ENCODE peak calls at places on chromosomes 1 and 21, in seven cellular contexts. One of them, this sample, is unnamed. For H3K4me1, the result is how much of the 10 kb centered on the place peaks cover.

GRCh38 chr21:45845790-45846130 is 135.8 kb upstream of the COL6A1 start:
- DNase-seq in NT2/D1: no peak
- DNase-seq in right atrium auricular region: no peak
- DNase-seq in psoas muscle: no peak
- DNase-seq in naive thymus-derived CD4-positive, alpha-beta T cell: no peak
- DNase-seq in CD4-positive, alpha-beta memory T cell: no peak
- DNase-seq in DND-41: no peak
- DNase-seq in this sample: peak

GRCh38 chr1:29698033-29698432 is 461.7 kb downstream of the PTPRU start:
- DNase-seq in NT2/D1: peak
- DNase-seq in right atrium auricular region: no peak
- DNase-seq in psoas muscle: no peak
- DNase-seq in naive thymus-derived CD4-positive, alpha-beta T cell: no peak
- DNase-seq in CD4-positive, alpha-beta memory T cell: no peak
- DNase-seq in DND-41: peak
- DNase-seq in this sample: no peak

GRCh38 chr21:15682182-15682895 is 47.4 kb upstream of the USP25 start:
- DNase-seq in NT2/D1: no peak
- DNase-seq in right atrium auricular region: no peak
- DNase-seq in psoas muscle: no peak
- DNase-seq in naive thymus-derived CD4-positive, alpha-beta T cell: no peak
- DNase-seq in CD4-positive, alpha-beta memory T cell: peak
- DNase-seq in DND-41: peak
- DNase-seq in this sample: no peak

GRCh38 chr1:202289009-202289408 is 52.7 kb downstream of the UBE2T start:
- DNase-seq in NT2/D1: no peak
- DNase-seq in right atrium auricular region: no peak
- DNase-seq in psoas muscle: no peak
- DNase-seq in naive thymus-derived CD4-positive, alpha-beta T cell: no peak
- DNase-seq in CD4-positive, alpha-beta memory T cell: no peak
- DNase-seq in DND-41: no peak
- DNase-seq in this sample: no peak

GRCh38 chr1:205270271-205270670 is 42.5 kb downstream of the TMCC2 start:
- DNase-seq in NT2/D1: no peak
- DNase-seq in right atrium auricular region: no peak
- DNase-seq in psoas muscle: no peak
- DNase-seq in naive thymus-derived CD4-positive, alpha-beta T cell: no peak
- DNase-seq in CD4-positive, alpha-beta memory T cell: no peak
- DNase-seq in DND-41: no peak
- DNase-seq in this sample: no peak

GRCh38 chr1:88150330-88150729 is 533.7 kb upstream of the PKN2 start:
- DNase-seq in NT2/D1: no peak
- DNase-seq in right atrium auricular region: no peak
- DNase-seq in psoas muscle: no peak
- DNase-seq in naive thymus-derived CD4-positive, alpha-beta T cell: no peak
- DNase-seq in CD4-positive, alpha-beta memory T cell: no peak
- DNase-seq in DND-41: no peak
- DNase-seq in this sample: no peak

GRCh38 chr1:6427445-6428390 is 3.1 kb downstream of the ESPN start:
- DNase-seq in NT2/D1: no peak
- DNase-seq in right atrium auricular region: no peak
- DNase-seq in psoas muscle: no peak
- DNase-seq in naive thymus-derived CD4-positive, alpha-beta T cell: no peak
- DNase-seq in CD4-positive, alpha-beta memory T cell: no peak
- DNase-seq in DND-41: no peak
- DNase-seq in this sample: no peak

GRCh38 chr1:202806845-202807366 is 1.3 kb downstream of the KDM5B start:
- DNase-seq in NT2/D1: no peak
- DNase-seq in right atrium auricular region: peak
- DNase-seq in psoas muscle: no peak
- DNase-seq in naive thymus-derived CD4-positive, alpha-beta T cell: no peak
- DNase-seq in CD4-positive, alpha-beta memory T cell: no peak
- DNase-seq in DND-41: no peak
- DNase-seq in this sample: peak

GRCh38 chr1:225710804-225711203 is 57.9 kb upstream of the ENAH start:
- DNase-seq in NT2/D1: no peak
- DNase-seq in right atrium auricular region: no peak
- DNase-seq in psoas muscle: peak
- DNase-seq in naive thymus-derived CD4-positive, alpha-beta T cell: no peak
- DNase-seq in CD4-positive, alpha-beta memory T cell: no peak
- DNase-seq in DND-41: no peak
- DNase-seq in this sample: peak

GRCh38 chr21:39874759-39875158 is 7.5 kb downstream of the PCP4 start:
- DNase-seq in NT2/D1: no peak
- DNase-seq in right atrium auricular region: no peak
- DNase-seq in psoas muscle: no peak
- DNase-seq in naive thymus-derived CD4-positive, alpha-beta T cell: no peak
- DNase-seq in CD4-positive, alpha-beta memory T cell: no peak
- DNase-seq in DND-41: no peak
- DNase-seq in this sample: no peak

GRCh38 chr21:39845581-39846130 is 21.6 kb upstream of the PCP4 start:
- DNase-seq in NT2/D1: no peak
- DNase-seq in right atrium auricular region: no peak
- DNase-seq in psoas muscle: no peak
- DNase-seq in naive thymus-derived CD4-positive, alpha-beta T cell: no peak
- DNase-seq in CD4-positive, alpha-beta memory T cell: no peak
- DNase-seq in DND-41: no peak
- DNase-seq in this sample: no peak

GRCh38 chr1:20028125-20028524 is 41.9 kb upstream of the PLA2G5 start:
- DNase-seq in NT2/D1: no peak
- DNase-seq in right atrium auricular region: peak
- DNase-seq in psoas muscle: no peak
- DNase-seq in naive thymus-derived CD4-positive, alpha-beta T cell: no peak
- DNase-seq in CD4-positive, alpha-beta memory T cell: no peak
- DNase-seq in DND-41: no peak
- DNase-seq in this sample: no peak

GRCh38 chr1:230548357-230548756 is 93.9 kb upstream of the COG2 start:
- DNase-seq in NT2/D1: no peak
- DNase-seq in right atrium auricular region: no peak
- DNase-seq in psoas muscle: no peak
- DNase-seq in naive thymus-derived CD4-positive, alpha-beta T cell: no peak
- DNase-seq in CD4-positive, alpha-beta memory T cell: no peak
- DNase-seq in DND-41: no peak
- DNase-seq in this sample: no peak

GRCh38 chr1:155966135-155966534 is 12.2 kb downstream of the ARHGEF2 start:
- DNase-seq in NT2/D1: no peak
- DNase-seq in right atrium auricular region: no peak
- DNase-seq in psoas muscle: no peak
- DNase-seq in naive thymus-derived CD4-positive, alpha-beta T cell: no peak
- DNase-seq in CD4-positive, alpha-beta memory T cell: no peak
- DNase-seq in DND-41: no peak
- DNase-seq in this sample: no peak

GRCh38 chr1:155960081-155960745 is 18.1 kb downstream of the ARHGEF2 start:
- DNase-seq in NT2/D1: no peak
- DNase-seq in right atrium auricular region: no peak
- DNase-seq in psoas muscle: no peak
- DNase-seq in naive thymus-derived CD4-positive, alpha-beta T cell: no peak
- DNase-seq in CD4-positive, alpha-beta memory T cell: no peak
- DNase-seq in DND-41: no peak
- DNase-seq in this sample: no peak

GRCh38 chr1:155962599-155963211 is 15.6 kb downstream of the ARHGEF2 start:
- DNase-seq in NT2/D1: no peak
- DNase-seq in right atrium auricular region: no peak
- DNase-seq in psoas muscle: no peak
- DNase-seq in naive thymus-derived CD4-positive, alpha-beta T cell: no peak
- DNase-seq in CD4-positive, alpha-beta memory T cell: no peak
- DNase-seq in DND-41: no peak
- DNase-seq in this sample: peak

GRCh38 chr1:155964193-155964592 is 14.2 kb downstream of the ARHGEF2 start:
- DNase-seq in NT2/D1: no peak
- DNase-seq in right atrium auricular region: no peak
- DNase-seq in psoas muscle: no peak
- DNase-seq in naive thymus-derived CD4-positive, alpha-beta T cell: no peak
- DNase-seq in CD4-positive, alpha-beta memory T cell: no peak
- DNase-seq in DND-41: no peak
- DNase-seq in this sample: no peak

DNA sequence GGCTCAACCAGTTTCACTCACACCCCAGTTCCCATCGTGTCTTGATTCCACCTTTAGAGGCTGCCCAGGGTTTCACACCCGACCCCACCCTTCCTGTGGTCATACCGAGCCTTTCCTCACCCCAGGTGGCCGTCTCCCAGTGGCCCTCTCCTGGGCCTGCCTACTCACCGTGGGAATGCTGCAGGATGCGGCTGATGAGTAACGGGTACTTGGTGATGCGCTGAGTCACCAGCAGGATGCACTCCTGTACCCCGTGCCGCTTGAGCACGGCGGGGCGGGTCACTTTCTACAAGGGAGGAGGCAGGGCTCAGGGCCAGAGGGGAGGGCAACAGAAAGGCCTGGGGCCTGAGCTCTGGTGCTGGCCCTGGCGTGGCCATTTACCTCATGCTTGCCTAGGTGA is 16.4 kb downstream of the ARHGEF2 start:
- DNase-seq in NT2/D1: no peak
- DNase-seq in right atrium auricular region: peak
- DNase-seq in psoas muscle: peak
- DNase-seq in naive thymus-derived CD4-positive, alpha-beta T cell: no peak
- DNase-seq in CD4-positive, alpha-beta memory T cell: no peak
- DNase-seq in DND-41: no peak
- DNase-seq in this sample: peak
- H3K4me1 ChIP-seq in NT2/D1: under half
- H3K4me1 ChIP-seq in right atrium auricular region: under half
- H3K4me1 ChIP-seq in psoas muscle: under half
- H3K4me1 ChIP-seq in naive thymus-derived CD4-positive, alpha-beta T cell: under half
- H3K4me1 ChIP-seq in CD4-positive, alpha-beta memory T cell: under half
- H3K4me1 ChIP-seq in DND-41: under half
- H3K4me1 ChIP-seq in this sample: under half

GRCh38 chr1:24927473-24927872 is 2.6 kb downstream of the RUNX3 start:
- DNase-seq in NT2/D1: no peak
- DNase-seq in right atrium auricular region: no peak
- DNase-seq in psoas muscle: no peak
- DNase-seq in naive thymus-derived CD4-positive, alpha-beta T cell: no peak
- DNase-seq in CD4-positive, alpha-beta memory T cell: no peak
- DNase-seq in DND-41: no peak
- DNase-seq in this sample: no peak

GRCh38 chr1:24926596-24927249 is 3.4 kb downstream of the RUNX3 start:
- DNase-seq in NT2/D1: no peak
- DNase-seq in right atrium auricular region: no peak
- DNase-seq in psoas muscle: no peak
- DNase-seq in naive thymus-derived CD4-positive, alpha-beta T cell: no peak
- DNase-seq in CD4-positive, alpha-beta memory T cell: no peak
- DNase-seq in DND-41: no peak
- DNase-seq in this sample: no peak

GRCh38 chr1:24929091-24929875 is 793 bp downstream of the RUNX3 start:
- DNase-seq in NT2/D1: no peak
- DNase-seq in right atrium auricular region: no peak
- DNase-seq in psoas muscle: no peak
- DNase-seq in naive thymus-derived CD4-positive, alpha-beta T cell: peak
- DNase-seq in CD4-positive, alpha-beta memory T cell: peak
- DNase-seq in DND-41: peak
- DNase-seq in this sample: peak

GRCh38 chr1:24928631-24929090 is 1.4 kb downstream of the RUNX3 start:
- DNase-seq in NT2/D1: no peak
- DNase-seq in right atrium auricular region: no peak
- DNase-seq in psoas muscle: no peak
- DNase-seq in naive thymus-derived CD4-positive, alpha-beta T cell: peak
- DNase-seq in CD4-positive, alpha-beta memory T cell: peak
- DNase-seq in DND-41: peak
- DNase-seq in this sample: no peak

DNA sequence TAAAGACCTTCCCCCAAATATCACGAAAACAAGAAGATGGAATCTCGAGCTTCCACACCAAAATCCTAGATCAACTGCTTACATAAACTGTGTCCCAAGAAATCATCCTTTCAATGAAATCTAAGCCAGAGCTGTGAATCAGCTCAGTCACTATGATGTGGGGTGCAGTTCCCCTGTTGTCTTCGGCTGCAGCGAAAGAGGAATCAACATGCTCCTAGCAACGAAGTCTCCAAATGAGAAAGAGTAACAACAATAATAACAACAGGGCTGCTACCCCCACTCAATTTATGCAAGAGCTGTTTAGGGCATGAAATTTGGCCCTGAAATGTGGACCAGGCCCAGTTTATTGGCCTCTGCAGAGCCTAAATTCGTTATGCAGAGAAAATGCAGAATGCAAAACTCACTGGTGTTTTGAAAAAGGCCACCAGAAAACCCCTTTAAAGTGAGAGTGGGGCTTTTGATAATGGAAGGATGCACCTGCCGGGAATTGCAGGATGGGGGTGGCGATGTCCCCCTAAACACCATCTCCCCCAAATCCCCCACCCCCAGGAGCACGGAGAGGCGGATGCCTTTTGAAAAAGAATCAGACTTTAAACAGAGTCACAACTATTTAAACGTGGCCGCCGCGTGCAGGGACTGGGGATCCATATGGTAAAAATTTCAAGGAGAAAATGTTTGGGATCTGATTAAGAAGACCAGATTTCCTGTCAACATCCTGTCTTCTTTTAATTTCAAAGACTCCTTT is 2.0 kb downstream of the RUNX3 start:
- DNase-seq in NT2/D1: no peak
- DNase-seq in right atrium auricular region: no peak
- DNase-seq in psoas muscle: no peak
- DNase-seq in naive thymus-derived CD4-positive, alpha-beta T cell: no peak
- DNase-seq in CD4-positive, alpha-beta memory T cell: no peak
- DNase-seq in DND-41: no peak
- DNase-seq in this sample: no peak
- H3K4me1 ChIP-seq in NT2/D1: under half
- H3K4me1 ChIP-seq in right atrium auricular region: under half
- H3K4me1 ChIP-seq in psoas muscle: under half
- H3K4me1 ChIP-seq in naive thymus-derived CD4-positive, alpha-beta T cell: half or more
- H3K4me1 ChIP-seq in CD4-positive, alpha-beta memory T cell: half or more
- H3K4me1 ChIP-seq in DND-41: under half
- H3K4me1 ChIP-seq in this sample: under half

GRCh38 chr1:39170731-39171375 is 33.6 kb upstream of the MACF1 start:
- DNase-seq in NT2/D1: peak
- DNase-seq in right atrium auricular region: no peak
- DNase-seq in psoas muscle: no peak
- DNase-seq in naive thymus-derived CD4-positive, alpha-beta T cell: no peak
- DNase-seq in CD4-positive, alpha-beta memory T cell: no peak
- DNase-seq in DND-41: no peak
- DNase-seq in this sample: no peak

GRCh38 chr1:39165488-39165887 is 39.0 kb upstream of the MACF1 start:
- DNase-seq in NT2/D1: no peak
- DNase-seq in right atrium auricular region: no peak
- DNase-seq in psoas muscle: no peak
- DNase-seq in naive thymus-derived CD4-positive, alpha-beta T cell: no peak
- DNase-seq in CD4-positive, alpha-beta memory T cell: no peak
- DNase-seq in DND-41: no peak
- DNase-seq in this sample: no peak

GRCh38 chr1:39168301-39169080 is 36.0 kb upstream of the MACF1 start:
- DNase-seq in NT2/D1: no peak
- DNase-seq in right atrium auricular region: no peak
- DNase-seq in psoas muscle: no peak
- DNase-seq in naive thymus-derived CD4-positive, alpha-beta T cell: no peak
- DNase-seq in CD4-positive, alpha-beta memory T cell: no peak
- DNase-seq in DND-41: no peak
- DNase-seq in this sample: no peak

GRCh38 chr1:39165049-39165448 is 39.4 kb upstream of the MACF1 start:
- DNase-seq in NT2/D1: no peak
- DNase-seq in right atrium auricular region: no peak
- DNase-seq in psoas muscle: no peak
- DNase-seq in naive thymus-derived CD4-positive, alpha-beta T cell: no peak
- DNase-seq in CD4-positive, alpha-beta memory T cell: no peak
- DNase-seq in DND-41: no peak
- DNase-seq in this sample: no peak

GRCh38 chr1:39167632-39168209 is 36.8 kb upstream of the MACF1 start:
- DNase-seq in NT2/D1: no peak
- DNase-seq in right atrium auricular region: no peak
- DNase-seq in psoas muscle: no peak
- DNase-seq in naive thymus-derived CD4-positive, alpha-beta T cell: no peak
- DNase-seq in CD4-positive, alpha-beta memory T cell: no peak
- DNase-seq in DND-41: no peak
- DNase-seq in this sample: no peak
- H3K4me1 ChIP-seq in NT2/D1: under half
- H3K4me1 ChIP-seq in right atrium auricular region: under half
- H3K4me1 ChIP-seq in psoas muscle: half or more
- H3K4me1 ChIP-seq in naive thymus-derived CD4-positive, alpha-beta T cell: under half
- H3K4me1 ChIP-seq in CD4-positive, alpha-beta memory T cell: under half
- H3K4me1 ChIP-seq in DND-41: under half
- H3K4me1 ChIP-seq in this sample: under half

GRCh38 chr1:198637915-198638437 is 864 bp upstream of the PTPRC start:
- DNase-seq in NT2/D1: no peak
- DNase-seq in right atrium auricular region: no peak
- DNase-seq in psoas muscle: no peak
- DNase-seq in naive thymus-derived CD4-positive, alpha-beta T cell: no peak
- DNase-seq in CD4-positive, alpha-beta memory T cell: no peak
- DNase-seq in DND-41: no peak
- DNase-seq in this sample: no peak
- H3K4me1 ChIP-seq in NT2/D1: under half
- H3K4me1 ChIP-seq in right atrium auricular region: under half
- H3K4me1 ChIP-seq in psoas muscle: under half
- H3K4me1 ChIP-seq in naive thymus-derived CD4-positive, alpha-beta T cell: under half
- H3K4me1 ChIP-seq in CD4-positive, alpha-beta memory T cell: half or more
- H3K4me1 ChIP-seq in DND-41: under half
- H3K4me1 ChIP-seq in this sample: under half